ENCODE peak calls at places on chromosomes 2 and 18, in five cellular contexts. One of them, this sample, is unnamed.

GRCh38 chr2:71596011-71596410 is 142.7 kb downstream of the DYSF start:
- DNase-seq in Calu3: no peak
- DNase-seq in dorsolateral prefrontal cortex: no peak
- DNase-seq in astrocyte: no peak
- DNase-seq in AG09309: no peak
- DNase-seq in this sample: no peak

GRCh38 chr2:25293958-25294513 is 47.7 kb downstream of the DNMT3A start:
- DNase-seq in Calu3: no peak
- DNase-seq in dorsolateral prefrontal cortex: no peak
- DNase-seq in astrocyte: no peak
- DNase-seq in AG09309: no peak
- DNase-seq in this sample: no peak

GRCh38 chr18:7645756-7646155 is 78.6 kb downstream of the PTPRM start:
- DNase-seq in Calu3: peak
- DNase-seq in dorsolateral prefrontal cortex: no peak
- DNase-seq in astrocyte: no peak
- DNase-seq in AG09309: no peak
- DNase-seq in this sample: no peak

GRCh38 chr2:163877316-163877715 is 141.5 kb upstream of the FIGN start:
- DNase-seq in Calu3: peak
- DNase-seq in AG09309: peak
- DNase-seq in astrocyte: peak
- DNase-seq in dorsolateral prefrontal cortex: no peak
- DNase-seq in this sample: no peak

GRCh38 chr2:170711774-170712652 is 3.1 kb upstream of the SP5 start:
- DNase-seq in dorsolateral prefrontal cortex: no peak
- DNase-seq in Calu3: peak
- DNase-seq in astrocyte: no peak
- DNase-seq in AG09309: no peak
- DNase-seq in this sample: no peak

GRCh38 chr2:112121682-112122254 is 16.4 kb upstream of the FBLN7 start:
- DNase-seq in dorsolateral prefrontal cortex: no peak
- DNase-seq in astrocyte: peak
- DNase-seq in Calu3: peak
- DNase-seq in AG09309: peak
- DNase-seq in this sample: no peak

GRCh38 chr2:231342111-231342711 is 53.3 kb upstream of the B3GNT7 start:
- DNase-seq in AG09309: no peak
- DNase-seq in astrocyte: no peak
- DNase-seq in dorsolateral prefrontal cortex: no peak
- DNase-seq in Calu3: no peak
- DNase-seq in this sample: no peak

GRCh38 chr2:38666578-38666926 is 638 bp downstream of the GALM start:
- DNase-seq in Calu3: peak
- DNase-seq in AG09309: no peak
- DNase-seq in dorsolateral prefrontal cortex: no peak
- DNase-seq in astrocyte: no peak
- DNase-seq in this sample: no peak

GRCh38 chr2:111659361-111660281 is 224.4 kb downstream of the ANAPC1 start:
- DNase-seq in Calu3: peak
- DNase-seq in dorsolateral prefrontal cortex: no peak
- DNase-seq in astrocyte: peak
- DNase-seq in AG09309: peak
- DNase-seq in this sample: peak

GRCh38 chr2:85902496-85902895 is 13.7 kb upstream of the ST3GAL5 start:
- DNase-seq in AG09309: no peak
- DNase-seq in Calu3: no peak
- DNase-seq in dorsolateral prefrontal cortex: no peak
- DNase-seq in astrocyte: peak
- DNase-seq in this sample: no peak

GRCh38 chr2:191049728-191050639 is 36.0 kb upstream of the STAT1 start:
- DNase-seq in astrocyte: peak
- DNase-seq in Calu3: no peak
- DNase-seq in AG09309: peak
- DNase-seq in dorsolateral prefrontal cortex: no peak
- DNase-seq in this sample: no peak

GRCh38 chr18:44715245-44715644 is 34.6 kb downstream of the SETBP1 start:
- DNase-seq in dorsolateral prefrontal cortex: no peak
- DNase-seq in astrocyte: peak
- DNase-seq in AG09309: peak
- DNase-seq in Calu3: no peak
- DNase-seq in this sample: no peak

GRCh38 chr2:1827686-1828085 is 83.4 kb upstream of the PXDN start:
- DNase-seq in astrocyte: no peak
- DNase-seq in AG09309: no peak
- DNase-seq in dorsolateral prefrontal cortex: no peak
- DNase-seq in Calu3: no peak
- DNase-seq in this sample: no peak

GRCh38 chr2:67713376-67713775 is 316.2 kb downstream of the ETAA1 start:
- DNase-seq in AG09309: no peak
- DNase-seq in dorsolateral prefrontal cortex: no peak
- DNase-seq in Calu3: no peak
- DNase-seq in astrocyte: no peak
- DNase-seq in this sample: no peak

GRCh38 chr2:132416080-132416911 is at the start of gene GPR39:
- DNase-seq in Calu3: peak
- DNase-seq in dorsolateral prefrontal cortex: no peak
- DNase-seq in astrocyte: peak
- DNase-seq in AG09309: peak
- DNase-seq in this sample: peak

GRCh38 chr2:11802782-11803191 is 56.4 kb downstream of the LPIN1 start:
- DNase-seq in Calu3: no peak
- DNase-seq in astrocyte: peak
- DNase-seq in dorsolateral prefrontal cortex: no peak
- DNase-seq in AG09309: no peak
- DNase-seq in this sample: no peak

GRCh38 chr18:79258447-79258846 is 137.3 kb upstream of the NFATC1 start:
- DNase-seq in dorsolateral prefrontal cortex: no peak
- DNase-seq in Calu3: no peak
- DNase-seq in astrocyte: no peak
- DNase-seq in AG09309: no peak
- DNase-seq in this sample: no peak

GRCh38 chr2:127084611-127085031 is 22.3 kb downstream of the BIN1 start:
- DNase-seq in dorsolateral prefrontal cortex: no peak
- DNase-seq in AG09309: no peak
- DNase-seq in astrocyte: peak
- DNase-seq in Calu3: peak
- DNase-seq in this sample: no peak

GRCh38 chr18:22171839-22172582 is 2.6 kb downstream of the GATA6 start:
- DNase-seq in astrocyte: no peak
- DNase-seq in Calu3: no peak
- DNase-seq in AG09309: no peak
- DNase-seq in dorsolateral prefrontal cortex: no peak
- DNase-seq in this sample: no peak

GRCh38 chr2:194545978-194546377 is 1111.0 kb upstream of the SLC39A10 start:
- DNase-seq in astrocyte: no peak
- DNase-seq in dorsolateral prefrontal cortex: no peak
- DNase-seq in Calu3: no peak
- DNase-seq in AG09309: no peak
- DNase-seq in this sample: no peak

GRCh38 chr2:140997997-140998396 is 1132.8 kb downstream of the LRP1B start:
- DNase-seq in astrocyte: peak
- DNase-seq in AG09309: no peak
- DNase-seq in Calu3: no peak
- DNase-seq in dorsolateral prefrontal cortex: no peak
- DNase-seq in this sample: no peak

GRCh38 chr2:62266433-62267038 is 70.6 kb downstream of the B3GNT2 start:
- DNase-seq in AG09309: peak
- DNase-seq in dorsolateral prefrontal cortex: no peak
- DNase-seq in astrocyte: peak
- DNase-seq in Calu3: no peak
- DNase-seq in this sample: no peak

GRCh38 chr2:234026111-234026510 is 24.4 kb upstream of the SPP2 start:
- DNase-seq in astrocyte: peak
- DNase-seq in dorsolateral prefrontal cortex: no peak
- DNase-seq in AG09309: no peak
- DNase-seq in Calu3: no peak
- DNase-seq in this sample: no peak

GRCh38 chr18:37584217-37584616 is 18.6 kb upstream of the CELF4 start:
- DNase-seq in Calu3: no peak
- DNase-seq in astrocyte: no peak
- DNase-seq in AG09309: no peak
- DNase-seq in dorsolateral prefrontal cortex: no peak
- DNase-seq in this sample: no peak

GRCh38 chr2:19936979-19937378 is 35.2 kb upstream of the TTC32 start:
- DNase-seq in astrocyte: no peak
- DNase-seq in Calu3: no peak
- DNase-seq in dorsolateral prefrontal cortex: no peak
- DNase-seq in AG09309: no peak
- DNase-seq in this sample: no peak

GRCh38 chr2:47198985-47199451 is 43.9 kb upstream of the STPG4 start:
- DNase-seq in dorsolateral prefrontal cortex: no peak
- DNase-seq in AG09309: peak
- DNase-seq in astrocyte: peak
- DNase-seq in Calu3: no peak
- DNase-seq in this sample: no peak

GRCh38 chr2:219615036-219615435 is 12.4 kb upstream of the SLC4A3 start:
- DNase-seq in AG09309: no peak
- DNase-seq in dorsolateral prefrontal cortex: no peak
- DNase-seq in Calu3: no peak
- DNase-seq in astrocyte: no peak
- DNase-seq in this sample: no peak

GRCh38 chr2:24482256-24482971 is 8.6 kb upstream of the NCOA1 start:
- DNase-seq in dorsolateral prefrontal cortex: no peak
- DNase-seq in Calu3: no peak
- DNase-seq in AG09309: no peak
- DNase-seq in astrocyte: no peak
- DNase-seq in this sample: no peak

GRCh38 chr2:218822622-218823021 is 9.0 kb downstream of the PRKAG3 start:
- DNase-seq in Calu3: no peak
- DNase-seq in AG09309: no peak
- DNase-seq in astrocyte: no peak
- DNase-seq in dorsolateral prefrontal cortex: no peak
- DNase-seq in this sample: no peak

GRCh38 chr2:214128040-214128439 is 282.8 kb upstream of the VWC2L start:
- DNase-seq in astrocyte: no peak
- DNase-seq in dorsolateral prefrontal cortex: no peak
- DNase-seq in AG09309: no peak
- DNase-seq in Calu3: no peak
- DNase-seq in this sample: no peak

GRCh38 chr2:214127178-214127970 is 283.5 kb upstream of the VWC2L start:
- DNase-seq in Calu3: peak
- DNase-seq in astrocyte: peak
- DNase-seq in AG09309: peak
- DNase-seq in dorsolateral prefrontal cortex: no peak
- DNase-seq in this sample: peak

GRCh38 chr2:214135966-214136365 is 274.9 kb upstream of the VWC2L start:
- DNase-seq in dorsolateral prefrontal cortex: no peak
- DNase-seq in astrocyte: peak
- DNase-seq in AG09309: no peak
- DNase-seq in Calu3: peak
- DNase-seq in this sample: no peak

GRCh38 chr2:214126135-214126534 is 284.7 kb upstream of the VWC2L start:
- DNase-seq in AG09309: no peak
- DNase-seq in dorsolateral prefrontal cortex: no peak
- DNase-seq in Calu3: no peak
- DNase-seq in astrocyte: peak
- DNase-seq in this sample: no peak

GRCh38 chr2:214130115-214130514 is 280.7 kb upstream of the VWC2L start:
- DNase-seq in Calu3: no peak
- DNase-seq in astrocyte: no peak
- DNase-seq in AG09309: no peak
- DNase-seq in dorsolateral prefrontal cortex: no peak
- DNase-seq in this sample: no peak
- TF ChIP-seq CTCF in Calu3: no peak
- TF ChIP-seq CTCF in astrocyte: no peak
- TF ChIP-seq CTCF in AG09309: no peak
- TF ChIP-seq CTCF in dorsolateral prefrontal cortex: no peak
- TF ChIP-seq CTCF in this sample: no peak

GRCh38 chr2:113275556-113276215 is 3.0 kb downstream of the PAX8 start:
- DNase-seq in astrocyte: no peak
- DNase-seq in dorsolateral prefrontal cortex: no peak
- DNase-seq in Calu3: no peak
- DNase-seq in AG09309: no peak
- DNase-seq in this sample: no peak

GRCh38 chr2:113272463-113272862 is 6.3 kb downstream of the PAX8 start:
- DNase-seq in dorsolateral prefrontal cortex: no peak
- DNase-seq in AG09309: no peak
- DNase-seq in Calu3: no peak
- DNase-seq in astrocyte: no peak
- DNase-seq in this sample: no peak

GRCh38 chr2:113276216-113276905 is 2.4 kb downstream of the PAX8 start:
- DNase-seq in dorsolateral prefrontal cortex: no peak
- DNase-seq in Calu3: no peak
- DNase-seq in AG09309: no peak
- DNase-seq in astrocyte: no peak
- DNase-seq in this sample: no peak

GRCh38 chr2:113274427-113274826 is 4.3 kb downstream of the PAX8 start:
- DNase-seq in astrocyte: no peak
- DNase-seq in dorsolateral prefrontal cortex: no peak
- DNase-seq in AG09309: no peak
- DNase-seq in Calu3: no peak
- DNase-seq in this sample: no peak

GRCh38 chr2:113273031-113273551 is 5.6 kb downstream of the PAX8 start:
- DNase-seq in AG09309: no peak
- DNase-seq in astrocyte: no peak
- DNase-seq in Calu3: peak
- DNase-seq in dorsolateral prefrontal cortex: no peak
- DNase-seq in this sample: no peak
- TF ChIP-seq CTCF in AG09309: no peak
- TF ChIP-seq CTCF in astrocyte: peak
- TF ChIP-seq CTCF in Calu3: peak
- TF ChIP-seq CTCF in dorsolateral prefrontal cortex: no peak
- TF ChIP-seq CTCF in this sample: no peak

GRCh38 chr2:45612741-45613140 is 1.7 kb upstream of the SRBD1 start:
- DNase-seq in Calu3: no peak
- DNase-seq in astrocyte: no peak
- DNase-seq in AG09309: no peak
- DNase-seq in dorsolateral prefrontal cortex: no peak
- DNase-seq in this sample: no peak

GRCh38 chr2:45612265-45612664 is 1.2 kb upstream of the SRBD1 start:
- DNase-seq in astrocyte: no peak
- DNase-seq in dorsolateral prefrontal cortex: no peak
- DNase-seq in Calu3: no peak
- DNase-seq in AG09309: no peak
- DNase-seq in this sample: no peak

GRCh38 chr2:45607701-45608100 is 3.4 kb downstream of the SRBD1 start:
- DNase-seq in astrocyte: no peak
- DNase-seq in AG09309: no peak
- DNase-seq in Calu3: peak
- DNase-seq in dorsolateral prefrontal cortex: no peak
- DNase-seq in this sample: no peak

GRCh38 chr2:45611020-45611737 is at the start of gene SRBD1:
- DNase-seq in dorsolateral prefrontal cortex: peak
- DNase-seq in AG09309: peak
- DNase-seq in Calu3: peak
- DNase-seq in astrocyte: peak
- DNase-seq in this sample: peak

GRCh38 chr2:45610281-45611019 is 617 bp downstream of the SRBD1 start:
- DNase-seq in AG09309: no peak
- DNase-seq in Calu3: peak
- DNase-seq in dorsolateral prefrontal cortex: peak
- DNase-seq in astrocyte: peak
- DNase-seq in this sample: peak
- TF ChIP-seq CTCF in AG09309: peak
- TF ChIP-seq CTCF in Calu3: no peak
- TF ChIP-seq CTCF in dorsolateral prefrontal cortex: peak
- TF ChIP-seq CTCF in astrocyte: peak
- TF ChIP-seq CTCF in this sample: no peak

GRCh38 chr2:128531856-128532255 is 213.2 kb upstream of the HS6ST1 start:
- DNase-seq in dorsolateral prefrontal cortex: no peak
- DNase-seq in Calu3: no peak
- DNase-seq in AG09309: no peak
- DNase-seq in astrocyte: no peak
- DNase-seq in this sample: no peak
- TF ChIP-seq CTCF in dorsolateral prefrontal cortex: no peak
- TF ChIP-seq CTCF in Calu3: no peak
- TF ChIP-seq CTCF in AG09309: no peak
- TF ChIP-seq CTCF in astrocyte: peak
- TF ChIP-seq CTCF in this sample: no peak

This sample was measured in suprapubic skin.